ENCODE peak calls at places on chromosomes 13 and 19, in six cellular contexts. S, X, R, L, Y and K are unnamed samples.

GRCh38 chr13:34698953-34699352 is 243.1 kb upstream of the NBEA start:
- DNase-seq in S (no peak), X (no peak), R (no peak), L (no peak), Y (no peak), K (no peak)

GRCh38 chr13:50192272-50192813 is 177.1 kb downstream of the KCNRG start:
- DNase-seq in S (no peak), X (no peak), R (no peak), L (no peak), Y (no peak), K (no peak)

GRCh38 chr13:74825170-74825948 is 656.6 kb downstream of the TBC1D4 start:
- DNase-seq in S (no peak), X (no peak), R (no peak), L (no peak), Y (no peak), K (no peak)

GRCh38 chr19:6590458-6591319 is at the start of gene CD70:
- DNase-seq in S (no peak), X (no peak), R (no peak), L (peak; percentile 62), Y (peak; percentile 76), K (no peak)

GRCh38 chr19:784541-784940 is 12.7 kb upstream of the PTBP1 start:
- DNase-seq in S (no peak), X (no peak), R (no peak), L (no peak), Y (peak; percentile 68), K (no peak)

GRCh38 chr13:83162493-83162892 is 719.8 kb downstream of the SLITRK1 start:
- DNase-seq in S (no peak), X (no peak), R (no peak), L (no peak), Y (no peak), K (no peak)

GRCh38 chr13:113045214-113046007 is 60.2 kb upstream of the F7 start:
- DNase-seq in S (no peak), X (no peak), R (peak; percentile 25), L (no peak), Y (no peak), K (no peak)

GRCh38 chr19:55391702-55392615 is 6.2 kb downstream of the RPL28 start:
- DNase-seq in S (no peak), X (no peak), R (no peak), L (no peak), Y (peak; percentile 57), K (no peak)

GRCh38 chr19:6088677-6089063 is 21.6 kb downstream of the RFX2 start:
- DNase-seq in S (no peak), X (no peak), R (no peak), L (no peak), Y (no peak), K (no peak)

GRCh38 chr13:19324325-19324724 is 142.7 kb upstream of the TUBA3C start:
- DNase-seq in S (no peak), X (no peak), R (no peak), L (no peak), Y (no peak), K (no peak)

GRCh38 chr19:55384576-55385235 is 614 bp upstream of the TMEM238 start:
- DNase-seq in S (no peak), X (no peak), R (peak; percentile 32), L (no peak), Y (no peak), K (no peak)

GRCh38 chr13:65921933-65922332 is 1308.2 kb downstream of the PCDH9 start:
- DNase-seq in S (no peak), X (no peak), R (no peak), L (no peak), Y (no peak), K (no peak)

GRCh38 chr13:113991191-113991669 is 17.4 kb upstream of the C13orf46 start:
- DNase-seq in S (no peak), X (no peak), R (peak; percentile 8), L (no peak), Y (no peak), K (no peak)

GRCh38 chr13:51542358-51542972 is 41.8 kb upstream of the WDFY2 start:
- DNase-seq in S (no peak), X (no peak), R (no peak), L (no peak), Y (no peak), K (no peak)

GRCh38 chr13:71864094-71864980 is 2.7 kb downstream of the DACH1 start:
- DNase-seq in S (peak; percentile 91), X (peak; percentile 74), R (peak; percentile 65), L (no peak), Y (peak; percentile 64), K (peak; percentile 83)

GRCh38 chr13:39982745-39983144 is 327.3 kb downstream of the COG6 start:
- DNase-seq in S (no peak), X (no peak), R (no peak), L (no peak), Y (no peak), K (no peak)

GRCh38 chr13:112852392-112852791 is 116.6 kb upstream of the MCF2L start:
- DNase-seq in S (no peak), X (no peak), R (no peak), L (no peak), Y (no peak), K (no peak)

GRCh38 chr13:44309771-44310767 is 63.6 kb upstream of the SERP2 start:
- DNase-seq in S (peak; percentile 89), X (no peak), R (peak; percentile 29), L (no peak), Y (no peak), K (peak; percentile 85)

GRCh38 chr19:44552324-44552723 is 22.8 kb upstream of the CEACAM20 start:
- DNase-seq in S (peak; percentile 56), X (no peak), R (peak; percentile 17), L (peak; percentile 63), Y (peak; percentile 94), K (no peak)

GRCh38 chr13:40578055-40578454 is 88.4 kb downstream of the FOXO1 start:
- DNase-seq in S (no peak), X (no peak), R (no peak), L (no peak), Y (no peak), K (no peak)

GRCh38 chr13:110254151-110254679 is 52.7 kb downstream of the COL4A1 start:
- DNase-seq in S (peak; percentile 14), X (no peak), R (no peak), L (no peak), Y (no peak), K (no peak)

GRCh38 chr19:52689804-52690394 is 44.9 kb downstream of the ZNF611 start:
- DNase-seq in S (peak; percentile 58), X (no peak), R (peak; percentile 41), L (no peak), Y (peak; percentile 62), K (no peak)

GRCh38 chr19:55358943-55359908 is 3.8 kb downstream of the GARIN5B start:
- DNase-seq in S (no peak), X (peak; percentile 73), R (no peak), L (no peak), Y (no peak), K (peak; percentile 12)